ENCODE peak calls at places on chromosomes 11 and 22, in seven cellular contexts. One of them, this sample, is unnamed.

GRCh38 chr22:31143537-31143936 is 3.2 kb upstream of the PLA2G3 start:
- DNase-seq in tibial nerve: no peak
- DNase-seq in lung: no peak
- DNase-seq in PC-3: no peak
- DNase-seq in ovary: no peak
- DNase-seq in heart left ventricle: peak; percentile 35
- DNase-seq in CD4-positive, CD25-positive, alpha-beta regulatory T cell: no peak
- DNase-seq in this sample: no peak

GRCh38 chr11:118917488-118918127 is 8.1 kb downstream of the BCL9L start:
- DNase-seq in tibial nerve: peak; percentile 81
- DNase-seq in lung: peak; percentile 65
- DNase-seq in PC-3: peak; percentile 52
- DNase-seq in ovary: peak; percentile 72
- DNase-seq in heart left ventricle: no peak
- DNase-seq in CD4-positive, CD25-positive, alpha-beta regulatory T cell: peak; percentile 58
- DNase-seq in this sample: no peak

GRCh38 chr11:85886089-85887056 is 31.2 kb downstream of the CCDC83 start:
- DNase-seq in tibial nerve: no peak
- DNase-seq in lung: no peak
- DNase-seq in PC-3: no peak
- DNase-seq in ovary: no peak
- DNase-seq in heart left ventricle: no peak
- DNase-seq in CD4-positive, CD25-positive, alpha-beta regulatory T cell: no peak
- DNase-seq in this sample: no peak

GRCh38 chr11:115741376-115741775 is 237.2 kb upstream of the CADM1 start:
- DNase-seq in tibial nerve: no peak
- DNase-seq in lung: no peak
- DNase-seq in PC-3: no peak
- DNase-seq in ovary: no peak
- DNase-seq in heart left ventricle: no peak
- DNase-seq in CD4-positive, CD25-positive, alpha-beta regulatory T cell: no peak
- DNase-seq in this sample: no peak

GRCh38 chr11:95375881-95376280 is 144.9 kb upstream of the SESN3 start:
- DNase-seq in tibial nerve: no peak
- DNase-seq in lung: no peak
- DNase-seq in PC-3: no peak
- DNase-seq in ovary: no peak
- DNase-seq in heart left ventricle: no peak
- DNase-seq in CD4-positive, CD25-positive, alpha-beta regulatory T cell: no peak
- DNase-seq in this sample: no peak

GRCh38 chr22:40426671-40427070 is 56.3 kb downstream of the SGSM3 start:
- DNase-seq in tibial nerve: no peak
- DNase-seq in lung: no peak
- DNase-seq in PC-3: no peak
- DNase-seq in ovary: no peak
- DNase-seq in heart left ventricle: no peak
- DNase-seq in CD4-positive, CD25-positive, alpha-beta regulatory T cell: no peak
- DNase-seq in this sample: no peak

GRCh38 chr22:32932176-32932575 is 126.0 kb downstream of the SYN3 start:
- DNase-seq in tibial nerve: no peak
- DNase-seq in lung: no peak
- DNase-seq in PC-3: no peak
- DNase-seq in ovary: no peak
- DNase-seq in heart left ventricle: no peak
- DNase-seq in CD4-positive, CD25-positive, alpha-beta regulatory T cell: no peak
- DNase-seq in this sample: no peak

GRCh38 chr11:118895093-118896039 is 11.7 kb downstream of the CXCR5 start:
- DNase-seq in tibial nerve: no peak
- DNase-seq in lung: no peak
- DNase-seq in PC-3: no peak
- DNase-seq in ovary: peak; percentile 25
- DNase-seq in heart left ventricle: peak; percentile 56
- DNase-seq in CD4-positive, CD25-positive, alpha-beta regulatory T cell: peak; percentile 52
- DNase-seq in this sample: peak; percentile 66

GRCh38 chr11:65380460-65381126 is 1.9 kb downstream of the SLC25A45 start:
- DNase-seq in tibial nerve: no peak
- DNase-seq in lung: no peak
- DNase-seq in PC-3: no peak
- DNase-seq in ovary: no peak
- DNase-seq in heart left ventricle: no peak
- DNase-seq in CD4-positive, CD25-positive, alpha-beta regulatory T cell: no peak
- DNase-seq in this sample: no peak

GRCh38 chr11:108405706-108406105 is 61.6 kb downstream of the C11orf65 start:
- DNase-seq in tibial nerve: no peak
- DNase-seq in lung: no peak
- DNase-seq in PC-3: peak; percentile 32
- DNase-seq in ovary: no peak
- DNase-seq in heart left ventricle: no peak
- DNase-seq in CD4-positive, CD25-positive, alpha-beta regulatory T cell: no peak
- DNase-seq in this sample: no peak

GRCh38 chr11:62753736-62754603 is at the start of gene ZBTB3:
- DNase-seq in tibial nerve: peak; percentile 96
- DNase-seq in lung: peak; percentile 98
- DNase-seq in PC-3: peak; percentile 99
- DNase-seq in ovary: peak; percentile 96
- DNase-seq in heart left ventricle: peak; percentile 96
- DNase-seq in CD4-positive, CD25-positive, alpha-beta regulatory T cell: peak; percentile 96
- DNase-seq in this sample: peak; percentile 98

GRCh38 chr11:59669611-59670009 is 773 bp upstream of the PATL1 start:
- DNase-seq in tibial nerve: peak; percentile 31
- DNase-seq in lung: peak; percentile 32
- DNase-seq in PC-3: peak; percentile 41
- DNase-seq in ovary: peak; percentile 51
- DNase-seq in heart left ventricle: peak; percentile 67
- DNase-seq in CD4-positive, CD25-positive, alpha-beta regulatory T cell: no peak
- DNase-seq in this sample: no peak

GRCh38 chr11:94152678-94153065 is 24.0 kb downstream of the PANX1 start:
- DNase-seq in tibial nerve: no peak
- DNase-seq in lung: no peak
- DNase-seq in PC-3: no peak
- DNase-seq in ovary: no peak
- DNase-seq in heart left ventricle: no peak
- DNase-seq in CD4-positive, CD25-positive, alpha-beta regulatory T cell: no peak
- DNase-seq in this sample: no peak

GRCh38 chr22:50678651-50679521 is 6.3 kb downstream of the SHANK3 start:
- DNase-seq in tibial nerve: no peak
- DNase-seq in lung: peak; percentile 25
- DNase-seq in PC-3: no peak
- DNase-seq in ovary: no peak
- DNase-seq in heart left ventricle: peak; percentile 57
- DNase-seq in CD4-positive, CD25-positive, alpha-beta regulatory T cell: no peak
- DNase-seq in this sample: no peak

GRCh38 chr11:47204633-47204989 is 10.2 kb upstream of the DDB2 start:
- DNase-seq in tibial nerve: no peak
- DNase-seq in lung: no peak
- DNase-seq in PC-3: peak; percentile 85
- DNase-seq in ovary: no peak
- DNase-seq in heart left ventricle: no peak
- DNase-seq in CD4-positive, CD25-positive, alpha-beta regulatory T cell: no peak
- DNase-seq in this sample: no peak

GRCh38 chr11:46250071-46251052 is 27.1 kb upstream of the CREB3L1 start:
- DNase-seq in tibial nerve: no peak
- DNase-seq in lung: no peak
- DNase-seq in PC-3: no peak
- DNase-seq in ovary: no peak
- DNase-seq in heart left ventricle: no peak
- DNase-seq in CD4-positive, CD25-positive, alpha-beta regulatory T cell: no peak
- DNase-seq in this sample: no peak

GRCh38 chr22:43923631-43924548 is at the start of gene PNPLA3:
- DNase-seq in tibial nerve: peak; percentile 84
- DNase-seq in lung: peak; percentile 88
- DNase-seq in PC-3: peak; percentile 66
- DNase-seq in ovary: peak; percentile 93
- DNase-seq in heart left ventricle: peak; percentile 93
- DNase-seq in CD4-positive, CD25-positive, alpha-beta regulatory T cell: peak; percentile 55
- DNase-seq in this sample: peak; percentile 62

GRCh38 chr22:43923191-43923590 is 414 bp upstream of the PNPLA3 start:
- DNase-seq in tibial nerve: no peak
- DNase-seq in lung: no peak
- DNase-seq in PC-3: no peak
- DNase-seq in ovary: no peak
- DNase-seq in heart left ventricle: no peak
- DNase-seq in CD4-positive, CD25-positive, alpha-beta regulatory T cell: no peak
- DNase-seq in this sample: no peak

GRCh38 chr22:43926349-43926710 is 2.7 kb downstream of the PNPLA3 start:
- DNase-seq in tibial nerve: no peak
- DNase-seq in lung: no peak
- DNase-seq in PC-3: no peak
- DNase-seq in ovary: no peak
- DNase-seq in heart left ventricle: no peak
- DNase-seq in CD4-positive, CD25-positive, alpha-beta regulatory T cell: no peak
- DNase-seq in this sample: no peak

GRCh38 chr22:43928418-43929307 is 5.1 kb downstream of the PNPLA3 start:
- DNase-seq in tibial nerve: no peak
- DNase-seq in lung: no peak
- DNase-seq in PC-3: no peak
- DNase-seq in ovary: no peak
- DNase-seq in heart left ventricle: no peak
- DNase-seq in CD4-positive, CD25-positive, alpha-beta regulatory T cell: no peak
- DNase-seq in this sample: no peak

GRCh38 chr22:43925433-43926348 is 2.1 kb downstream of the PNPLA3 start:
- DNase-seq in tibial nerve: no peak
- DNase-seq in lung: no peak
- DNase-seq in PC-3: no peak
- DNase-seq in ovary: no peak
- DNase-seq in heart left ventricle: no peak
- DNase-seq in CD4-positive, CD25-positive, alpha-beta regulatory T cell: no peak
- DNase-seq in this sample: no peak
- H3K27me3 ChIP-seq in tibial nerve: no peaks in the 10 kb centered on the region
- H3K27me3 ChIP-seq in lung: no peaks in the 10 kb centered on the region
- H3K27me3 ChIP-seq in PC-3: no peaks in the 10 kb centered on the region
- H3K27me3 ChIP-seq in ovary: no peaks in the 10 kb centered on the region
- H3K27me3 ChIP-seq in heart left ventricle: peaks cover 19% of the 10 kb centered on the region
- H3K27me3 ChIP-seq in CD4-positive, CD25-positive, alpha-beta regulatory T cell: peaks cover 2% of the 10 kb centered on the region
- H3K27me3 ChIP-seq in this sample: no peaks in the 10 kb centered on the region

GRCh38 chr22:21858025-21858764 is 9.2 kb downstream of the MAPK1 start:
- DNase-seq in tibial nerve: no peak
- DNase-seq in lung: no peak
- DNase-seq in PC-3: no peak
- DNase-seq in ovary: no peak
- DNase-seq in heart left ventricle: no peak
- DNase-seq in CD4-positive, CD25-positive, alpha-beta regulatory T cell: no peak
- DNase-seq in this sample: no peak
- H3K4me1 ChIP-seq in tibial nerve: peaks cover 41% of the 10 kb centered on the region
- H3K4me1 ChIP-seq in lung: peaks cover 44% of the 10 kb centered on the region
- H3K4me1 ChIP-seq in PC-3: no peaks in the 10 kb centered on the region
- H3K4me1 ChIP-seq in ovary: peaks cover 13% of the 10 kb centered on the region
- H3K4me1 ChIP-seq in heart left ventricle: peaks cover 84% of the 10 kb centered on the region
- H3K4me1 ChIP-seq in CD4-positive, CD25-positive, alpha-beta regulatory T cell: peaks cover 55% of the 10 kb centered on the region
- H3K4me1 ChIP-seq in this sample: peaks cover 57% of the 10 kb centered on the region

GRCh38 chr11:2247496-2247895 is 22.9 kb downstream of the ASCL2 start:
- DNase-seq in tibial nerve: no peak
- DNase-seq in lung: no peak
- DNase-seq in PC-3: no peak
- DNase-seq in ovary: no peak
- DNase-seq in heart left ventricle: no peak
- DNase-seq in CD4-positive, CD25-positive, alpha-beta regulatory T cell: no peak
- DNase-seq in this sample: no peak

GRCh38 chr11:2249191-2249916 is 21.0 kb downstream of the ASCL2 start:
- DNase-seq in tibial nerve: no peak
- DNase-seq in lung: no peak
- DNase-seq in PC-3: no peak
- DNase-seq in ovary: no peak
- DNase-seq in heart left ventricle: peak; percentile 52
- DNase-seq in CD4-positive, CD25-positive, alpha-beta regulatory T cell: no peak
- DNase-seq in this sample: no peak

GRCh38 chr11:2248242-2248641 is 22.1 kb downstream of the ASCL2 start:
- DNase-seq in tibial nerve: no peak
- DNase-seq in lung: no peak
- DNase-seq in PC-3: no peak
- DNase-seq in ovary: no peak
- DNase-seq in heart left ventricle: peak; percentile 28
- DNase-seq in CD4-positive, CD25-positive, alpha-beta regulatory T cell: no peak
- DNase-seq in this sample: no peak

GRCh38 chr11:2250041-2250440 is 20.3 kb downstream of the ASCL2 start:
- DNase-seq in tibial nerve: no peak
- DNase-seq in lung: no peak
- DNase-seq in PC-3: no peak
- DNase-seq in ovary: no peak
- DNase-seq in heart left ventricle: peak; percentile 18
- DNase-seq in CD4-positive, CD25-positive, alpha-beta regulatory T cell: no peak
- DNase-seq in this sample: no peak

DNA sequence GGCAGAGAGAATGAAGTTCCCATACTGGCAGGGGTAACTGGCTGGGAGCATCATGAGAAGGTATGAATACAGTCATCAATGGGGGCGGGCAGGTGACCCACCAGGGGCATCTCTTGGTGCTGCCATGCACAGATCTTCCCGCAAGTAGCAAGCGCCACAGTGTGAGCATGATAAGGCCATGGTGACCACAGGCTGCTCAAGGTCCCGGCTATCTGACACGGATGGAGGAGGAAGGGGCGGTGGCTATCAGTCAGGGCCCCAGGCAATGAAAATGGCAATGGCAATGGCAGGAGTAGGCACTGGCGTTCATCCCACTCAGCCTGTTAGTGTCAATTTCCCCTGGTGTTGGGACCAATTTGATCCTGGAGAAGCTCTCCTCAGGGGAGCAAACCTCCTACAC is 21.6 kb downstream of the ASCL2 start:
- DNase-seq in tibial nerve: no peak
- DNase-seq in lung: no peak
- DNase-seq in PC-3: no peak
- DNase-seq in ovary: no peak
- DNase-seq in heart left ventricle: peak; percentile 32
- DNase-seq in CD4-positive, CD25-positive, alpha-beta regulatory T cell: no peak
- DNase-seq in this sample: no peak
- H3K27me3 ChIP-seq in tibial nerve: no peaks in the 10 kb centered on the region
- H3K27me3 ChIP-seq in lung: no peaks in the 10 kb centered on the region
- H3K27me3 ChIP-seq in PC-3: no peaks in the 10 kb centered on the region
- H3K27me3 ChIP-seq in ovary: no peaks in the 10 kb centered on the region
- H3K27me3 ChIP-seq in heart left ventricle: peaks cover 20% of the 10 kb centered on the region
- H3K27me3 ChIP-seq in CD4-positive, CD25-positive, alpha-beta regulatory T cell: peaks cover 4% of the 10 kb centered on the region
- H3K27me3 ChIP-seq in this sample: no peaks in the 10 kb centered on the region

GRCh38 chr11:57306941-57307598 is 17.7 kb downstream of the TNKS1BP1 start:
- DNase-seq in tibial nerve: no peak
- DNase-seq in lung: no peak
- DNase-seq in PC-3: no peak
- DNase-seq in ovary: no peak
- DNase-seq in heart left ventricle: no peak
- DNase-seq in CD4-positive, CD25-positive, alpha-beta regulatory T cell: no peak
- DNase-seq in this sample: no peak

GRCh38 chr11:57306156-57306876 is 18.4 kb downstream of the TNKS1BP1 start:
- DNase-seq in tibial nerve: no peak
- DNase-seq in lung: no peak
- DNase-seq in PC-3: no peak
- DNase-seq in ovary: no peak
- DNase-seq in heart left ventricle: no peak
- DNase-seq in CD4-positive, CD25-positive, alpha-beta regulatory T cell: no peak
- DNase-seq in this sample: no peak

GRCh38 chr11:57308426-57309060 is 16.2 kb downstream of the TNKS1BP1 start:
- DNase-seq in tibial nerve: no peak
- DNase-seq in lung: no peak
- DNase-seq in PC-3: no peak
- DNase-seq in ovary: no peak
- DNase-seq in heart left ventricle: no peak
- DNase-seq in CD4-positive, CD25-positive, alpha-beta regulatory T cell: no peak
- DNase-seq in this sample: no peak

GRCh38 chr11:57309106-57310059 is 15.4 kb downstream of the TNKS1BP1 start:
- DNase-seq in tibial nerve: no peak
- DNase-seq in lung: no peak
- DNase-seq in PC-3: no peak
- DNase-seq in ovary: no peak
- DNase-seq in heart left ventricle: no peak
- DNase-seq in CD4-positive, CD25-positive, alpha-beta regulatory T cell: no peak
- DNase-seq in this sample: no peak

GRCh38 chr11:57307666-57308270 is 17.0 kb downstream of the TNKS1BP1 start:
- DNase-seq in tibial nerve: no peak
- DNase-seq in lung: no peak
- DNase-seq in PC-3: peak; percentile 91
- DNase-seq in ovary: no peak
- DNase-seq in heart left ventricle: no peak
- DNase-seq in CD4-positive, CD25-positive, alpha-beta regulatory T cell: no peak
- DNase-seq in this sample: no peak
- H3K4me1 ChIP-seq in tibial nerve: peaks cover 58% of the 10 kb centered on the region
- H3K4me1 ChIP-seq in lung: peaks cover 3% of the 10 kb centered on the region
- H3K4me1 ChIP-seq in PC-3: peaks cover 83% of the 10 kb centered on the region
- H3K4me1 ChIP-seq in ovary: peaks cover 31% of the 10 kb centered on the region
- H3K4me1 ChIP-seq in heart left ventricle: peaks cover 70% of the 10 kb centered on the region
- H3K4me1 ChIP-seq in CD4-positive, CD25-positive, alpha-beta regulatory T cell: peaks cover 13% of the 10 kb centered on the region
- H3K4me1 ChIP-seq in this sample: peaks cover 12% of the 10 kb centered on the region